ENCODE peak calls at places on chromosomes 1 and 21, in ten cellular contexts. One of them, this sample, is unnamed.
A peak's percentile ranks its signal among the peaks of the same experiment; 100 is the strongest.

GRCh38 chr1:167518331-167518700 is at the start of gene CD247:
- DNase-seq in A673: no peak
- DNase-seq in Peyer's patch: no peak
- DNase-seq in stomach: no peak
- DNase-seq in GM23338: no peak
- DNase-seq in lower lobe of right lung: no peak
- DNase-seq in heart left ventricle: no peak
- DNase-seq in psoas muscle: no peak
- DNase-seq in right lobe of liver: no peak
- DNase-seq in BE2C: no peak
- DNase-seq in this sample: no peak

GRCh38 chr1:212783976-212784375 is 7.6 kb downstream of the NSL1 start:
- DNase-seq in A673: no peak
- DNase-seq in Peyer's patch: no peak
- DNase-seq in stomach: no peak
- DNase-seq in GM23338: no peak
- DNase-seq in lower lobe of right lung: no peak
- DNase-seq in heart left ventricle: no peak
- DNase-seq in psoas muscle: no peak
- DNase-seq in right lobe of liver: no peak
- DNase-seq in BE2C: no peak
- DNase-seq in this sample: no peak

GRCh38 chr1:71834570-71835441 is 447.5 kb downstream of the NEGR1 start:
- DNase-seq in A673: peak; percentile 14
- DNase-seq in Peyer's patch: no peak
- DNase-seq in stomach: peak; percentile 63
- DNase-seq in GM23338: no peak
- DNase-seq in lower lobe of right lung: no peak
- DNase-seq in heart left ventricle: no peak
- DNase-seq in psoas muscle: no peak
- DNase-seq in right lobe of liver: no peak
- DNase-seq in BE2C: peak; percentile 71
- DNase-seq in this sample: no peak

GRCh38 chr1:186440584-186440983 is 20.3 kb downstream of the PDC start:
- DNase-seq in A673: no peak
- DNase-seq in Peyer's patch: no peak
- DNase-seq in stomach: no peak
- DNase-seq in GM23338: peak; percentile 26
- DNase-seq in lower lobe of right lung: no peak
- DNase-seq in heart left ventricle: no peak
- DNase-seq in psoas muscle: no peak
- DNase-seq in right lobe of liver: no peak
- DNase-seq in BE2C: no peak
- DNase-seq in this sample: no peak

GRCh38 chr21:19908386-19908785 is 1089.8 kb upstream of the NCAM2 start:
- DNase-seq in A673: no peak
- DNase-seq in Peyer's patch: no peak
- DNase-seq in stomach: no peak
- DNase-seq in GM23338: no peak
- DNase-seq in lower lobe of right lung: no peak
- DNase-seq in heart left ventricle: no peak
- DNase-seq in psoas muscle: no peak
- DNase-seq in right lobe of liver: no peak
- DNase-seq in BE2C: no peak
- DNase-seq in this sample: no peak

GRCh38 chr21:36841866-36842265 is 124.6 kb downstream of the HLCS start:
- DNase-seq in A673: no peak
- DNase-seq in Peyer's patch: no peak
- DNase-seq in stomach: no peak
- DNase-seq in GM23338: no peak
- DNase-seq in lower lobe of right lung: no peak
- DNase-seq in heart left ventricle: no peak
- DNase-seq in psoas muscle: no peak
- DNase-seq in right lobe of liver: no peak
- DNase-seq in BE2C: no peak
- DNase-seq in this sample: no peak

GRCh38 chr1:46171351-46171750 is 3.5 kb upstream of the TSPAN1 start:
- DNase-seq in A673: no peak
- DNase-seq in Peyer's patch: no peak
- DNase-seq in stomach: peak; percentile 68
- DNase-seq in GM23338: no peak
- DNase-seq in lower lobe of right lung: peak; percentile 60
- DNase-seq in heart left ventricle: no peak
- DNase-seq in psoas muscle: peak; percentile 63
- DNase-seq in right lobe of liver: no peak
- DNase-seq in BE2C: no peak
- DNase-seq in this sample: no peak

GRCh38 chr1:37478890-37479254 is 4.5 kb downstream of the ZC3H12A start:
- DNase-seq in A673: no peak
- DNase-seq in Peyer's patch: peak; percentile 60
- DNase-seq in stomach: no peak
- DNase-seq in GM23338: no peak
- DNase-seq in lower lobe of right lung: no peak
- DNase-seq in heart left ventricle: no peak
- DNase-seq in psoas muscle: no peak
- DNase-seq in right lobe of liver: peak; percentile 32
- DNase-seq in BE2C: no peak
- DNase-seq in this sample: no peak

GRCh38 chr1:163104405-163105099 is 35.4 kb downstream of the RGS4 start:
- DNase-seq in A673: peak; percentile 68
- DNase-seq in Peyer's patch: no peak
- DNase-seq in stomach: no peak
- DNase-seq in GM23338: no peak
- DNase-seq in lower lobe of right lung: no peak
- DNase-seq in heart left ventricle: no peak
- DNase-seq in psoas muscle: no peak
- DNase-seq in right lobe of liver: no peak
- DNase-seq in BE2C: no peak
- DNase-seq in this sample: no peak

GRCh38 chr1:24557220-24557619 is 1.3 kb downstream of the NCMAP start:
- DNase-seq in A673: no peak
- DNase-seq in Peyer's patch: no peak
- DNase-seq in stomach: no peak
- DNase-seq in GM23338: no peak
- DNase-seq in lower lobe of right lung: no peak
- DNase-seq in heart left ventricle: no peak
- DNase-seq in psoas muscle: no peak
- DNase-seq in right lobe of liver: no peak
- DNase-seq in BE2C: no peak
- DNase-seq in this sample: no peak

GRCh38 chr1:183685112-183685713 is 32.1 kb upstream of the APOBEC4 start:
- DNase-seq in A673: peak; percentile 82
- DNase-seq in Peyer's patch: no peak
- DNase-seq in stomach: peak; percentile 30
- DNase-seq in GM23338: peak; percentile 87
- DNase-seq in lower lobe of right lung: no peak
- DNase-seq in heart left ventricle: no peak
- DNase-seq in psoas muscle: no peak
- DNase-seq in right lobe of liver: no peak
- DNase-seq in BE2C: peak; percentile 19
- DNase-seq in this sample: no peak

GRCh38 chr1:110508038-110508437 is 10.9 kb downstream of the KCNA10 start:
- DNase-seq in A673: no peak
- DNase-seq in Peyer's patch: no peak
- DNase-seq in stomach: peak; percentile 75
- DNase-seq in GM23338: peak; percentile 63
- DNase-seq in lower lobe of right lung: peak; percentile 85
- DNase-seq in heart left ventricle: peak; percentile 76
- DNase-seq in psoas muscle: peak; percentile 68
- DNase-seq in right lobe of liver: peak; percentile 34
- DNase-seq in BE2C: no peak
- DNase-seq in this sample: peak; percentile 67

GRCh38 chr1:151957098-151957497 is 36.6 kb downstream of the S100A10 start:
- DNase-seq in A673: no peak
- DNase-seq in Peyer's patch: no peak
- DNase-seq in stomach: no peak
- DNase-seq in GM23338: no peak
- DNase-seq in lower lobe of right lung: no peak
- DNase-seq in heart left ventricle: no peak
- DNase-seq in psoas muscle: no peak
- DNase-seq in right lobe of liver: no peak
- DNase-seq in BE2C: no peak
- DNase-seq in this sample: no peak

GRCh38 chr1:206505702-206506375 is 1.5 kb upstream of the RASSF5 start:
- DNase-seq in A673: no peak
- DNase-seq in Peyer's patch: no peak
- DNase-seq in stomach: no peak
- DNase-seq in GM23338: peak; percentile 61
- DNase-seq in lower lobe of right lung: no peak
- DNase-seq in heart left ventricle: no peak
- DNase-seq in psoas muscle: peak; percentile 6
- DNase-seq in right lobe of liver: no peak
- DNase-seq in BE2C: no peak
- DNase-seq in this sample: peak; percentile 38
- H3K4me1 ChIP-seq in A673: peaks cover 8% of the 10 kb centered on the region
- H3K4me1 ChIP-seq in Peyer's patch: no peaks in the 10 kb centered on the region
- H3K4me1 ChIP-seq in stomach: peaks cover 40% of the 10 kb centered on the region
- H3K4me1 ChIP-seq in GM23338: peaks cover 8% of the 10 kb centered on the region
- H3K4me1 ChIP-seq in lower lobe of right lung: peaks cover 75% of the 10 kb centered on the region
- H3K4me1 ChIP-seq in heart left ventricle: peaks cover 11% of the 10 kb centered on the region
- H3K4me1 ChIP-seq in psoas muscle: peaks cover 15% of the 10 kb centered on the region
- H3K4me1 ChIP-seq in right lobe of liver: no peaks in the 10 kb centered on the region
- H3K4me1 ChIP-seq in BE2C: no peaks in the 10 kb centered on the region
- H3K4me1 ChIP-seq in this sample: peaks cover 64% of the 10 kb centered on the region

DNA sequence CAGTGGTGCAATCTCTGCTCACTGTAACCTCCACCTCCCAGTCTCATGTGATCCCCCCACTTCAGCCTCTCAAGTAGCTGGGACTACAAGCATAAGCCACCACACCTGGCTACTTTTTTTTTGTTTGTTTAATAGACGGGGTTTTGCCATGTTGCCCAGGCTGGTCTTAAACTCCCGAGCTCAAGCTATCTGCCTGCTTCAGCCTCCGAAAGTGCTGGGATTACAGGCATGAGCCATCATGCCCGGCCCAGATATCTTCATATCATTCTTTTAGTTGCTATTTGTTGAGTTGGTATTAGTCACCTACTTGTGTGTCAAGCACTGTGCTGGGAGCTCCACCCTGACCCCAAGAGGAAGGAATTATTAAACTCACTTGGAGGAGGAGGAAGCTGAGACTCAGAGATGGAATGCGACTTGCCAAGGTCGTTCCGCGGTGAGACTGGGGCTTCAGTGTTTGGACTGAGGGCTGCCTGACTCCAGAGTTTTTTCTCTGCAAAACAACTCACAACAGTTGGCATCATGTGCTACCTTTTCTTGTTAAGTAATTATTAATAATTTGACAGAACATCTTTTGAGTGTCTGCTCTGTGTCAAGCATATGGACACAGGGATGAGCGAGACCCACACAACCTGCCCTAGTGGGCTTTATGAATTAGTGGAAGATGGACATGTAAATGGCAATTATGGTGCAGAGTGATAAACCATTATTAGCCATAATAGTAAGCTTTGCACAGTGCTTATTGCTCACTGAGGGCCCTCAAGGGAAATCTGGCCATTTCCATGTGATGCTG is 132.0 kb downstream of the FOXD2 start:
- DNase-seq in A673: peak; percentile 51
- DNase-seq in Peyer's patch: peak; percentile 58
- DNase-seq in stomach: peak; percentile 65
- DNase-seq in GM23338: peak; percentile 82
- DNase-seq in lower lobe of right lung: peak; percentile 70
- DNase-seq in heart left ventricle: no peak
- DNase-seq in psoas muscle: no peak
- DNase-seq in right lobe of liver: no peak
- DNase-seq in BE2C: no peak
- DNase-seq in this sample: peak; percentile 66
- TF ChIP-seq CTCF in A673: no peak
- TF ChIP-seq CTCF in Peyer's patch: peak; percentile 84
- TF ChIP-seq CTCF in stomach: no peak
- TF ChIP-seq CTCF in GM23338: peak; percentile 48
- TF ChIP-seq CTCF in lower lobe of right lung: peak; percentile 58
- TF ChIP-seq CTCF in heart left ventricle: peak; percentile 39
- TF ChIP-seq CTCF in psoas muscle: no peak
- TF ChIP-seq CTCF in right lobe of liver: peak; percentile 34
- TF ChIP-seq CTCF in BE2C: no peak
- TF ChIP-seq CTCF in this sample: peak; percentile 66

DNA sequence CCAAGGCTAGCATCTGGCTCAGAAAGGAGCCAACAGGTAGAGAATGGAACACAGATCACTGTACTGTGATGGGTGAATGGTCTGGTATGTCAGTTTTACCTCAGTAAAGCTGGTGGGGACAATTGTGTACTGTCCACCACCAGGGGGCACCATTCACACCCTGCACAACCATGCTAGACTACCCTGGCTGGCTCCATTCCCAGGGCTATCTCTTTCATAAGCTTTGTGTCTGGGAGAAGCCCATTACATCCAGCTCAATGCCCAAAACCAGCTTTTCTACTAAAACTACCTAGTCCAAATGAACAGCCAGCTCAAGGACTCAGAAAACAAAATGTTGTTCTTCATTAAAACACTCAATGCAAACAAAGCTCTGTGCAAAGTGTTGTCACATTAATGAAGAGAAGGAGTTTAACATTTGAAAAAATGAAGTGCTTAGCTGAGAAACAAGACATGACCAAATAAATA is 62.0 kb upstream of the RASAL2 start:
- DNase-seq in A673: peak; percentile 94
- DNase-seq in Peyer's patch: peak; percentile 75
- DNase-seq in stomach: peak; percentile 92
- DNase-seq in GM23338: peak; percentile 92
- DNase-seq in lower lobe of right lung: peak; percentile 82
- DNase-seq in heart left ventricle: peak; percentile 84
- DNase-seq in psoas muscle: peak; percentile 87
- DNase-seq in right lobe of liver: peak; percentile 88
- DNase-seq in BE2C: peak; percentile 69
- DNase-seq in this sample: peak; percentile 96
- H3K4me1 ChIP-seq in A673: peaks cover 3% of the 10 kb centered on the region
- H3K4me1 ChIP-seq in Peyer's patch: no peaks in the 10 kb centered on the region
- H3K4me1 ChIP-seq in stomach: no peaks in the 10 kb centered on the region
- H3K4me1 ChIP-seq in GM23338: peaks cover 14% of the 10 kb centered on the region
- H3K4me1 ChIP-seq in lower lobe of right lung: peaks cover 20% of the 10 kb centered on the region
- H3K4me1 ChIP-seq in heart left ventricle: peaks cover 7% of the 10 kb centered on the region
- H3K4me1 ChIP-seq in psoas muscle: peaks cover 28% of the 10 kb centered on the region
- H3K4me1 ChIP-seq in right lobe of liver: no peaks in the 10 kb centered on the region
- H3K4me1 ChIP-seq in BE2C: no peaks in the 10 kb centered on the region
- H3K4me1 ChIP-seq in this sample: no peaks in the 10 kb centered on the region

DNA sequence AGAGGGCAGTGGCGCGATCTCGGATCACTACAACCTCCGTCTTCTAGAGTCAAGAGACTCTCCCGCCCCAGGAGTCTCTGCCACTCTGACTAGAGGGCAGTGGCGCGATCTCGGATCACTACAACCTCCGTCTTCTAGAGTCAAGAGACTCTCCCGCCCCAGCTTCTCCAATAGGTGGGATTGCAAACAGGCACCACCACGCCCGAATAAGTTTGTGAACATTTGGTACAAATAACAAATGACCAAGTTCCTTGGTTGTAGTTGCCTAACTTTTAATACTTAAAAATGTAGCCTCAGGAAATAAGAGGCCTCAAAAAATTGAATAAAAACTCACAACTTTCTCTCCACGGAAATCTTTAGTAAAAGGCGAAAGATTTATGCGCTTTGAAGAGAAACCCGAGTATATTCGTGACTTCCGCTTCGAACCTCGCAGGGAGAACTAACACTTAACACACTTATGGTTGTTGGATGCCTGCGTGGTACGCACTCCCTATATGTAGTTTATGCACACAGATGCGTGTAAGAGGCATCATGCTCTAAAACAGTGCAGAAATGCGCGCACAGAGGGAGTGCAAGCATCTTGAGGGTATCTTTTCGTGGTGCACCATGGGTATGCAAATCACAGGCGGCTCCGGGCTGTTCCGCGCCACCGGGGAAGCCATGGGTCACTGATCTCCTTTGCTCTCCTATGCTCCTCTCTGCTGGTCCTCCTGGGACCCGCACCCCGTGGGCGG is 11.4 kb downstream of the BTBD19 start:
- DNase-seq in A673: peak; percentile 98
- DNase-seq in Peyer's patch: peak; percentile 90
- DNase-seq in stomach: peak; percentile 79
- DNase-seq in GM23338: peak; percentile 94
- DNase-seq in lower lobe of right lung: peak; percentile 85
- DNase-seq in heart left ventricle: peak; percentile 90
- DNase-seq in psoas muscle: peak; percentile 91
- DNase-seq in right lobe of liver: peak; percentile 79
- DNase-seq in BE2C: peak; percentile 73
- DNase-seq in this sample: peak; percentile 91
- TF ChIP-seq CTCF in A673: peak; percentile 15
- TF ChIP-seq CTCF in Peyer's patch: peak; percentile 44
- TF ChIP-seq CTCF in stomach: no peak
- TF ChIP-seq CTCF in GM23338: no peak
- TF ChIP-seq CTCF in lower lobe of right lung: no peak
- TF ChIP-seq CTCF in heart left ventricle: no peak
- TF ChIP-seq CTCF in psoas muscle: no peak
- TF ChIP-seq CTCF in right lobe of liver: no peak
- TF ChIP-seq CTCF in BE2C: no peak
- TF ChIP-seq CTCF in this sample: peak; percentile 8

This sample was measured in tibial artery.